ENCODE peak calls at places on chromosome 1, in five cellular contexts. One of them, this sample, is unnamed.

GRCh38 chr1:53022179-53022578 is 39.8 kb upstream of the PODN start:
- DNase-seq in DND-41: no peak
- DNase-seq in neuronal stem cell: no peak
- DNase-seq in heart left ventricle: no peak
- DNase-seq in H54: no peak
- DNase-seq in this sample: no peak

GRCh38 chr1:147619741-147620140 is 50.6 kb downstream of the ACP6 start:
- DNase-seq in heart left ventricle: no peak
- DNase-seq in DND-41: no peak
- DNase-seq in neuronal stem cell: no peak
- DNase-seq in H54: no peak
- DNase-seq in this sample: no peak

GRCh38 chr1:248631354-248632041 is 3.4 kb downstream of the OR2T11 start:
- DNase-seq in neuronal stem cell: no peak
- DNase-seq in heart left ventricle: no peak
- DNase-seq in DND-41: no peak
- DNase-seq in H54: no peak
- DNase-seq in this sample: peak

GRCh38 chr1:46522184-46522968 is 29.1 kb downstream of the KNCN start:
- DNase-seq in DND-41: no peak
- DNase-seq in neuronal stem cell: no peak
- DNase-seq in H54: peak
- DNase-seq in heart left ventricle: no peak
- DNase-seq in this sample: no peak

GRCh38 chr1:203286161-203286984 is 18.9 kb upstream of the BTG2 start:
- DNase-seq in H54: no peak
- DNase-seq in heart left ventricle: no peak
- DNase-seq in DND-41: no peak
- DNase-seq in neuronal stem cell: no peak
- DNase-seq in this sample: no peak

GRCh38 chr1:108107658-108108057 is 92.5 kb downstream of the SLC25A24 start:
- DNase-seq in heart left ventricle: no peak
- DNase-seq in H54: peak
- DNase-seq in DND-41: peak
- DNase-seq in neuronal stem cell: no peak
- DNase-seq in this sample: no peak

GRCh38 chr1:65992160-65993046 is 199.7 kb downstream of the PDE4B start:
- DNase-seq in heart left ventricle: no peak
- DNase-seq in H54: no peak
- DNase-seq in neuronal stem cell: no peak
- DNase-seq in DND-41: no peak
- DNase-seq in this sample: no peak

GRCh38 chr1:233040494-233040893 is 90.1 kb downstream of the NTPCR start:
- DNase-seq in H54: no peak
- DNase-seq in neuronal stem cell: no peak
- DNase-seq in heart left ventricle: no peak
- DNase-seq in DND-41: no peak
- DNase-seq in this sample: no peak

GRCh38 chr1:237098517-237098916 is 56.5 kb downstream of the RYR2 start:
- DNase-seq in H54: no peak
- DNase-seq in DND-41: no peak
- DNase-seq in heart left ventricle: no peak
- DNase-seq in neuronal stem cell: no peak
- DNase-seq in this sample: no peak

GRCh38 chr1:119987112-119987511 is 82.3 kb downstream of the NOTCH2 start:
- DNase-seq in heart left ventricle: no peak
- DNase-seq in DND-41: no peak
- DNase-seq in neuronal stem cell: no peak
- DNase-seq in H54: peak
- DNase-seq in this sample: no peak

GRCh38 chr1:56806804-56807203 is 12.4 kb downstream of the FYB2 start:
- DNase-seq in DND-41: no peak
- DNase-seq in neuronal stem cell: no peak
- DNase-seq in H54: no peak
- DNase-seq in heart left ventricle: peak
- DNase-seq in this sample: no peak

GRCh38 chr1:109790735-109791494 is 27.2 kb upstream of the EPS8L3 start:
- DNase-seq in DND-41: peak
- DNase-seq in heart left ventricle: peak
- DNase-seq in H54: no peak
- DNase-seq in neuronal stem cell: no peak
- DNase-seq in this sample: peak

GRCh38 chr1:11078631-11079030 is 18.8 kb upstream of the SRM start:
- DNase-seq in neuronal stem cell: no peak
- DNase-seq in DND-41: no peak
- DNase-seq in heart left ventricle: no peak
- DNase-seq in H54: no peak
- DNase-seq in this sample: no peak

GRCh38 chr1:238677567-238677966 is 708.8 kb upstream of the CHRM3 start:
- DNase-seq in DND-41: no peak
- DNase-seq in H54: no peak
- DNase-seq in neuronal stem cell: no peak
- DNase-seq in heart left ventricle: no peak
- DNase-seq in this sample: no peak

GRCh38 chr1:25658791-25659431 is 42.3 kb downstream of the MAN1C1 start:
- DNase-seq in DND-41: no peak
- DNase-seq in neuronal stem cell: no peak
- DNase-seq in heart left ventricle: peak
- DNase-seq in H54: no peak
- DNase-seq in this sample: peak

This sample was measured in mucosa of descending colon.